ENCODE peak calls at places on chromosomes 1 and 21, in five cellular contexts. One of them, this sample, is unnamed.
A peak's percentile ranks its signal among the peaks of the same experiment; 100 is the strongest.

GRCh38 chr1:246417152-246417812 is 89.8 kb downstream of the SMYD3 start:
- DNase-seq in endothelial cell of umbilical vein: peak; percentile 23
- DNase-seq in breast epithelium: no peak
- DNase-seq in body of pancreas: no peak
- DNase-seq in ovary: no peak
- DNase-seq in this sample: no peak

GRCh38 chr1:35725591-35725990 is 6.9 kb upstream of the C1orf216 start:
- DNase-seq in breast epithelium: no peak
- DNase-seq in endothelial cell of umbilical vein: no peak
- DNase-seq in ovary: no peak
- DNase-seq in body of pancreas: no peak
- DNase-seq in this sample: no peak

GRCh38 chr1:89844236-89844807 is 23.5 kb downstream of the LRRC8D start:
- DNase-seq in endothelial cell of umbilical vein: no peak
- DNase-seq in ovary: no peak
- DNase-seq in breast epithelium: no peak
- DNase-seq in body of pancreas: no peak
- DNase-seq in this sample: no peak

GRCh38 chr21:45019076-45019886 is 55.1 kb upstream of the ADARB1 start:
- DNase-seq in endothelial cell of umbilical vein: no peak
- DNase-seq in breast epithelium: no peak
- DNase-seq in ovary: peak; percentile 12
- DNase-seq in body of pancreas: no peak
- DNase-seq in this sample: no peak

GRCh38 chr21:28793043-28793442 is 199.6 kb downstream of the LTN1 start:
- DNase-seq in endothelial cell of umbilical vein: no peak
- DNase-seq in breast epithelium: no peak
- DNase-seq in body of pancreas: no peak
- DNase-seq in ovary: no peak
- DNase-seq in this sample: no peak

GRCh38 chr1:91501527-91501859 is 842 bp downstream of the CDC7 start:
- DNase-seq in ovary: no peak
- DNase-seq in endothelial cell of umbilical vein: no peak
- DNase-seq in body of pancreas: no peak
- DNase-seq in breast epithelium: no peak
- DNase-seq in this sample: no peak

GRCh38 chr1:87061742-87062156 is 147.3 kb downstream of the HS2ST1 start:
- DNase-seq in endothelial cell of umbilical vein: peak; percentile 8
- DNase-seq in ovary: no peak
- DNase-seq in body of pancreas: no peak
- DNase-seq in breast epithelium: no peak
- DNase-seq in this sample: no peak

GRCh38 chr1:179818743-179819173 is 58.8 kb downstream of the TOR1AIP2 start:
- DNase-seq in breast epithelium: no peak
- DNase-seq in ovary: peak; percentile 63
- DNase-seq in body of pancreas: peak; percentile 27
- DNase-seq in endothelial cell of umbilical vein: no peak
- DNase-seq in this sample: no peak

GRCh38 chr1:214317734-214318133 is 36.8 kb downstream of the SMYD2 start:
- DNase-seq in body of pancreas: no peak
- DNase-seq in endothelial cell of umbilical vein: no peak
- DNase-seq in ovary: no peak
- DNase-seq in breast epithelium: no peak
- DNase-seq in this sample: no peak

GRCh38 chr1:205961405-205961804 is 18.1 kb upstream of the SLC26A9 start:
- DNase-seq in breast epithelium: no peak
- DNase-seq in endothelial cell of umbilical vein: peak; percentile 42
- DNase-seq in ovary: no peak
- DNase-seq in body of pancreas: peak; percentile 32
- DNase-seq in this sample: no peak

GRCh38 chr1:47479664-47480063 is 41.8 kb downstream of the FOXD2 start:
- DNase-seq in breast epithelium: no peak
- DNase-seq in ovary: no peak
- DNase-seq in endothelial cell of umbilical vein: no peak
- DNase-seq in body of pancreas: no peak
- DNase-seq in this sample: no peak

GRCh38 chr1:178057131-178057765 is 36.7 kb upstream of the RASAL2 start:
- DNase-seq in ovary: no peak
- DNase-seq in endothelial cell of umbilical vein: no peak
- DNase-seq in body of pancreas: no peak
- DNase-seq in breast epithelium: no peak
- DNase-seq in this sample: no peak

GRCh38 chr1:231040019-231040799 is at the start of gene FAM89A:
- DNase-seq in endothelial cell of umbilical vein: no peak
- DNase-seq in breast epithelium: peak; percentile 25
- DNase-seq in ovary: peak; percentile 73
- DNase-seq in body of pancreas: peak; percentile 68
- DNase-seq in this sample: peak; percentile 63

GRCh38 chr1:76162254-76162653 is 87.7 kb downstream of the ST6GALNAC3 start:
- DNase-seq in body of pancreas: no peak
- DNase-seq in endothelial cell of umbilical vein: no peak
- DNase-seq in ovary: no peak
- DNase-seq in breast epithelium: no peak
- DNase-seq in this sample: no peak

GRCh38 chr1:165851034-165851658 is 23.7 kb downstream of the UCK2 start:
- DNase-seq in body of pancreas: no peak
- DNase-seq in endothelial cell of umbilical vein: no peak
- DNase-seq in ovary: no peak
- DNase-seq in breast epithelium: peak; percentile 57
- DNase-seq in this sample: no peak

GRCh38 chr1:26557078-26557477 is 27.5 kb downstream of the RPS6KA1 start:
- DNase-seq in body of pancreas: no peak
- DNase-seq in endothelial cell of umbilical vein: no peak
- DNase-seq in breast epithelium: no peak
- DNase-seq in ovary: no peak
- DNase-seq in this sample: no peak

GRCh38 chr1:26553942-26554682 is 24.6 kb downstream of the RPS6KA1 start:
- DNase-seq in breast epithelium: no peak
- DNase-seq in ovary: no peak
- DNase-seq in body of pancreas: no peak
- DNase-seq in endothelial cell of umbilical vein: no peak
- DNase-seq in this sample: no peak

GRCh38 chr1:26556041-26556440 is 26.5 kb downstream of the RPS6KA1 start:
- DNase-seq in body of pancreas: no peak
- DNase-seq in endothelial cell of umbilical vein: no peak
- DNase-seq in ovary: no peak
- DNase-seq in breast epithelium: no peak
- DNase-seq in this sample: no peak

GRCh38 chr1:26554781-26555180 is 25.2 kb downstream of the RPS6KA1 start:
- DNase-seq in breast epithelium: no peak
- DNase-seq in endothelial cell of umbilical vein: no peak
- DNase-seq in ovary: no peak
- DNase-seq in body of pancreas: no peak
- DNase-seq in this sample: no peak

DNA sequence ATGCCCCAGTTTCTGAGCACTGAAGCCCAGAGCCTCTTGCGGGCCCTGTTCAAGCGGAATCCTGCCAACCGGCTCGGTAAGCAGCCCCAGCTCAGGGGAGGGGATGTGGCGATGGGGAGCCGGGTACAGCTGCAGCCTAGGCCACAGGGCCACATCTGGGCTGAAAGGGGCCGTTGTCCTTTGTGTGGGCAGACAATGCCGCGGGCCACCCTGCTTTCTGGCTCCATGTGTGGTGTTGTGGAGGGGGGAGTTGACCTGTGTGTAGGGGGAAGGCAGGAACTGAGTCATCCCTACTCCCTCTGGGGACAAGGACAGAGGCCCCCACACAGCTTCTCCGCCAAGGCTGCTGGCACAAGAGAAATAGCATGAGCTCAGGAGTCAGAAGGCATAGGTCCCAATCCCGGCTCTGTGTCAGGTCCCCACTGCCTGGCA is 26.0 kb downstream of the RPS6KA1 start:
- DNase-seq in endothelial cell of umbilical vein: no peak
- DNase-seq in ovary: no peak
- DNase-seq in breast epithelium: peak; percentile 68
- DNase-seq in body of pancreas: no peak
- DNase-seq in this sample: no peak
- H3K4me1 ChIP-seq in endothelial cell of umbilical vein: no peaks in the 10 kb centered on the region
- H3K4me1 ChIP-seq in ovary: no peaks in the 10 kb centered on the region
- H3K4me1 ChIP-seq in breast epithelium: no peaks in the 10 kb centered on the region
- H3K4me1 ChIP-seq in body of pancreas: no peaks in the 10 kb centered on the region
- H3K4me1 ChIP-seq in this sample: no peaks in the 10 kb centered on the region

DNA sequence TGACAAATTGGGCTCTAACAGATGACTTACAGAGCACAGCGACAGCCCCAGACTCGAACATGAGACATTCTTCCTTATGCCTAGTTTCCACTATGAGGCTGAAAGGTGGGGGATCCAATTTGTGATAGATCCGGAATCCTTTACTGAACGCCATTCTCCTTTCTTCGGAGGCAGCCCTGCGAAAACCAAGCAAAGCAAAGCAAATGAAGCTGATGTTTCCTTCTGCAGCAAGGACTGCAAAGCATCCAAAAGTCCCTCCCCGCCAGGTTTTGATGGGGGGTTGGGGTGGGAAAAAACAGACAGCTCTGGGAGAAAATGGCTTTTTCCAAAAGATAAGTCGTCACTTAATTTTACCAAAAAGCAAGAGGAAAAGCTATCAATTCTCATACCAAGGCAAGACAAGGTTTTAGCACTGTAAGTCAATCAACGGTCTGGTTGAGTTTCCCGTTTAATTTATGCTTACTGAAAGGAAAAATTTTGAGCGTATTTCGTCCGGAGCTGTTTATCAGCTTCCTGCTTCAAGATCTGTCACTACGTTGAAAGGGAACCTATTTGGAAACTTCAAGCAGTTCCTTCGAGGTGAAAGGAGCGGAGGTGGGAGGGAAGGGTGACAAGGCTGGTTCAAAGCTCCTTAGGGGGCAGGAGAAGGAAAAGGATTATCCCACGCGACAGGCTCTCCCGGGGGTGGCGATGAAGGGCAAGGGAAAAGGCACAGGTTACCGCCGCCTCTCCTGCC is 903 bp downstream of the SYNJ1 start:
- DNase-seq in body of pancreas: peak; percentile 34
- DNase-seq in endothelial cell of umbilical vein: peak; percentile 63
- DNase-seq in ovary: no peak
- DNase-seq in breast epithelium: peak; percentile 20
- DNase-seq in this sample: no peak
- TF ChIP-seq POLR2A in body of pancreas: no peak
- TF ChIP-seq POLR2A in endothelial cell of umbilical vein: no peak
- TF ChIP-seq POLR2A in ovary: no peak
- TF ChIP-seq POLR2A in breast epithelium: no peak
- TF ChIP-seq POLR2A in this sample: no peak

GRCh38 chr1:203669739-203670138 is 43.1 kb downstream of the ATP2B4 start:
- DNase-seq in body of pancreas: no peak
- DNase-seq in breast epithelium: no peak
- DNase-seq in endothelial cell of umbilical vein: peak; percentile 70
- DNase-seq in ovary: no peak
- DNase-seq in this sample: no peak
- H3K4me1 ChIP-seq in body of pancreas: peaks cover 49% of the 10 kb centered on the region
- H3K4me1 ChIP-seq in breast epithelium: peaks cover 11% of the 10 kb centered on the region
- H3K4me1 ChIP-seq in endothelial cell of umbilical vein: peaks cover 37% of the 10 kb centered on the region
- H3K4me1 ChIP-seq in ovary: peaks cover 38% of the 10 kb centered on the region
- H3K4me1 ChIP-seq in this sample: peaks cover 4% of the 10 kb centered on the region

GRCh38 chr1:110896090-110896489 is 23.1 kb downstream of the CD53 start:
- DNase-seq in endothelial cell of umbilical vein: no peak
- DNase-seq in breast epithelium: no peak
- DNase-seq in body of pancreas: no peak
- DNase-seq in ovary: no peak
- DNase-seq in this sample: no peak
- TF ChIP-seq POLR2A in endothelial cell of umbilical vein: no peak
- TF ChIP-seq POLR2A in breast epithelium: no peak
- TF ChIP-seq POLR2A in body of pancreas: no peak
- TF ChIP-seq POLR2A in ovary: no peak
- TF ChIP-seq POLR2A in this sample: no peak

GRCh38 chr1:101238041-101238515 is 1.3 kb downstream of the S1PR1 start:
- DNase-seq in body of pancreas: no peak
- DNase-seq in endothelial cell of umbilical vein: peak; percentile 62
- DNase-seq in ovary: no peak
- DNase-seq in breast epithelium: no peak
- DNase-seq in this sample: no peak

GRCh38 chr1:101238681-101239094 is 1.9 kb downstream of the S1PR1 start:
- DNase-seq in breast epithelium: peak; percentile 61
- DNase-seq in body of pancreas: peak; percentile 77
- DNase-seq in ovary: peak; percentile 55
- DNase-seq in endothelial cell of umbilical vein: peak; percentile 94
- DNase-seq in this sample: peak; percentile 63

GRCh38 chr1:101240041-101240430 is 3.2 kb downstream of the S1PR1 start:
- DNase-seq in body of pancreas: no peak
- DNase-seq in ovary: no peak
- DNase-seq in endothelial cell of umbilical vein: peak; percentile 65
- DNase-seq in breast epithelium: no peak
- DNase-seq in this sample: no peak

GRCh38 chr1:101237229-101237837 is 514 bp downstream of the S1PR1 start:
- DNase-seq in ovary: no peak
- DNase-seq in breast epithelium: peak; percentile 29
- DNase-seq in body of pancreas: peak; percentile 38
- DNase-seq in endothelial cell of umbilical vein: peak; percentile 64
- DNase-seq in this sample: no peak

GRCh38 chr1:101239095-101240040 is 2.5 kb downstream of the S1PR1 start:
- DNase-seq in breast epithelium: no peak
- DNase-seq in body of pancreas: no peak
- DNase-seq in endothelial cell of umbilical vein: peak; percentile 68
- DNase-seq in ovary: no peak
- DNase-seq in this sample: no peak
- H3K4me1 ChIP-seq in breast epithelium: no peaks in the 10 kb centered on the region
- H3K4me1 ChIP-seq in body of pancreas: peaks cover 31% of the 10 kb centered on the region
- H3K4me1 ChIP-seq in endothelial cell of umbilical vein: peaks cover 60% of the 10 kb centered on the region
- H3K4me1 ChIP-seq in ovary: peaks cover 4% of the 10 kb centered on the region
- H3K4me1 ChIP-seq in this sample: no peaks in the 10 kb centered on the region

GRCh38 chr1:151145158-151146071 is 1.0 kb downstream of the SEMA6C start:
- DNase-seq in breast epithelium: peak; percentile 18
- DNase-seq in endothelial cell of umbilical vein: peak; percentile 49
- DNase-seq in ovary: no peak
- DNase-seq in body of pancreas: no peak
- DNase-seq in this sample: no peak

GRCh38 chr1:151146072-151146415 is 387 bp downstream of the SEMA6C start:
- DNase-seq in body of pancreas: no peak
- DNase-seq in ovary: no peak
- DNase-seq in endothelial cell of umbilical vein: peak; percentile 29
- DNase-seq in breast epithelium: no peak
- DNase-seq in this sample: no peak

GRCh38 chr1:151147685-151148084 is 1.3 kb upstream of the SEMA6C start:
- DNase-seq in endothelial cell of umbilical vein: no peak
- DNase-seq in body of pancreas: no peak
- DNase-seq in breast epithelium: no peak
- DNase-seq in ovary: no peak
- DNase-seq in this sample: no peak

GRCh38 chr1:151147132-151147503 is 687 bp upstream of the SEMA6C start:
- DNase-seq in body of pancreas: no peak
- DNase-seq in ovary: peak; percentile 42
- DNase-seq in endothelial cell of umbilical vein: peak; percentile 58
- DNase-seq in breast epithelium: no peak
- DNase-seq in this sample: no peak

DNA sequence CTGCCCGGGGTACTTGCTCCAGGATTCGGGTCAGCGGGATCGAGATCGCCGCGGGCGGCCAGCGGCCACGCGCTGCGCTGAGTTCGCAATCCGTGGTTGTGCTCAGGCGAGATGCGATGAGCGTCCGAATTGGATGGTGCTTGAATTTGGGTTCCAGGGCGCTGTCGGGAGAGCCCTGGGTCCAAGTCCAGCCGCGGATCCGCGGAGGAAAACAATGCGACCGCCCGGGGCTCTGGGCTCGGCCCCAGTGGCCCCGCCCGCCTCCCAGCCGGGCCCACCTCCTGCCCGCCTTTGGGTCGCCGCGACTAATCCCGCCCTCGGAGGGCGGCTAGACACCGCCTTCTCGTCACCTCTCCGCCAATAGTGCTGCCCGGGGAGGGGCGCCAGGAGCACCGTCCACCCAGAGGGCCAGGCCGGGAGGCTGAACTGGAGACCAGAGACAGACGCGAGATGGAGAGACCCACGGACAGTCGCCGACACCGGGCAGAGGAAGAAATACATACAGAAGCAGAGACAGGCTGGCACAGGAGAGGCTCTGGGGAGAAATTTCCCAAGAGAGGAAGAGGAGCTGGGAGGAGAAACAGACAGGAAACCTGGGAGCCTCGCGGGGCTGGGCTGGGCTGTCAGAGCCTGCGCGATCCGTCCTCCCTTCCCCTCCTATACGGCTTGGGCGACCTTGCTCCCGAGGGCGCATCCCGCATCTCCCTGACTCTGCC is at the start of gene SEMA6C:
- DNase-seq in breast epithelium: peak; percentile 87
- DNase-seq in body of pancreas: peak; percentile 94
- DNase-seq in endothelial cell of umbilical vein: peak; percentile 95
- DNase-seq in ovary: peak; percentile 95
- DNase-seq in this sample: peak; percentile 94
- TF ChIP-seq POLR2A in breast epithelium: peak; percentile 59
- TF ChIP-seq POLR2A in body of pancreas: peak; percentile 71
- TF ChIP-seq POLR2A in endothelial cell of umbilical vein: peak; percentile 91
- TF ChIP-seq POLR2A in ovary: peak; percentile 72
- TF ChIP-seq POLR2A in this sample: peak; percentile 90